ENCODE peak calls at places on chromosomes 11 and 22, in five cellular contexts. U is K562, Y is HepG2, A is H1, P is GM12878. N is an unnamed sample.

GRCh38 chr22:48778308-48779195 is 1049.1 kb downstream of the BRD1 start:
- DNase-seq in U (no peak), Y (no peak), A (no peak), P (no peak), N (no peak)

GRCh38 chr22:49993649-49994360 is 18.8 kb downstream of the IL17REL start:
- DNase-seq in U (no peak), Y (no peak), A (no peak), P (no peak), N (no peak)

GRCh38 chr11:128663824-128664223 is 30.0 kb upstream of the FLI1 start:
- DNase-seq in U (no peak), Y (no peak), A (no peak), P (no peak), N (no peak)

GRCh38 chr11:107957109-107957588 is 28.9 kb downstream of the RAB39A start:
- DNase-seq in U (no peak), Y (no peak), A (no peak), P (peak), N (no peak)

GRCh38 chr11:16792426-16792825 is 54.0 kb downstream of the C11orf58 start:
- DNase-seq in U (no peak), Y (no peak), A (no peak), P (no peak), N (no peak)

GRCh38 chr22:41589601-41590365 is at the start of gene PMM1:
- DNase-seq in U (peak), Y (peak), A (peak), P (peak), N (peak)

GRCh38 chr11:124798991-124799383 is 1.2 kb downstream of the MSANTD2 start:
- DNase-seq in U (no peak), Y (no peak), A (no peak), P (no peak), N (no peak)

GRCh38 chr11:62612366-62613274 is at the start of the genes EML3 and ROM1:
- DNase-seq in U (peak), Y (peak), A (peak), P (no peak), N (no peak)

GRCh38 chr22:37312549-37313183 is 30.4 kb downstream of the CYTH4 start:
- DNase-seq in U (no peak), Y (no peak), A (no peak), P (no peak), N (no peak)

GRCh38 chr11:61679893-61680621 is at the start of gene DAGLA:
- DNase-seq in U (peak), Y (peak), A (peak), P (no peak), N (no peak)

GRCh38 chr11:57155400-57155799 is 26.4 kb upstream of the LRRC55 start:
- DNase-seq in U (no peak), Y (no peak), A (no peak), P (no peak), N (no peak)

GRCh38 chr11:117366875-117367274 is 39.2 kb downstream of the CEP164 start:
- DNase-seq in U (no peak), Y (no peak), A (no peak), P (no peak), N (no peak)

GRCh38 chr22:38756631-38757463 is 1.0 kb upstream of the SUN2 start:
- DNase-seq in U (no peak), Y (no peak), A (no peak), P (no peak), N (no peak)

GRCh38 chr11:6656581-6656915 is 939 bp upstream of the DCHS1 start:
- DNase-seq in U (no peak), Y (no peak), A (no peak), P (no peak), N (no peak)

GRCh38 chr11:125950696-125951645 is 5.1 kb downstream of the VSIG10L2 start:
- DNase-seq in U (no peak), Y (no peak), A (no peak), P (no peak), N (no peak)

GRCh38 chr22:26453812-26454500 is 24.9 kb downstream of the ASPHD2 start:
- DNase-seq in U (no peak), Y (no peak), A (no peak), P (no peak), N (no peak)

GRCh38 chr11:86941077-86941870 is 13.9 kb downstream of the FZD4 start:
- DNase-seq in U (no peak), Y (peak), A (no peak), P (no peak), N (no peak)

GRCh38 chr22:21982338-21982965 is at the start of gene TOP3B:
- DNase-seq in U (peak), Y (peak), A (peak), P (peak), N (peak)

GRCh38 chr22:26287382-26288228 is 118.3 kb downstream of the SEZ6L start:
- DNase-seq in U (no peak), Y (no peak), A (no peak), P (no peak), N (no peak)

GRCh38 chr11:115266066-115266465 is 238.1 kb downstream of the CADM1 start:
- DNase-seq in U (no peak), Y (no peak), A (no peak), P (no peak), N (no peak)

GRCh38 chr11:3222003-3222855 is 3.6 kb upstream of the MRGPRG start:
- DNase-seq in U (no peak), Y (no peak), A (no peak), P (no peak), N (no peak)

GRCh38 chr11:3902441-3902840 is 47.0 kb downstream of the STIM1 start:
- DNase-seq in U (peak), Y (no peak), A (no peak), P (no peak), N (no peak)

GRCh38 chr11:95991545-95991944 is 67.6 kb upstream of the MTMR2 start:
- DNase-seq in U (no peak), Y (no peak), A (no peak), P (no peak), N (no peak)

GRCh38 chr11:67664696-67665536 is 9.5 kb downstream of the ALDH3B2 start:
- DNase-seq in U (peak), Y (no peak), A (no peak), P (no peak), N (no peak)

GRCh38 chr11:118536726-118537125 is 5.7 kb downstream of the TMEM25 start:
- DNase-seq in U (no peak), Y (peak), A (no peak), P (no peak), N (no peak)

GRCh38 chr11:109424893-109425292 is 2.9 kb downstream of the C11orf87 start:
- DNase-seq in U (peak), Y (peak), A (peak), P (no peak), N (no peak)

GRCh38 chr11:9922806-9923205 is 258.9 kb downstream of the SWAP70 start:
- DNase-seq in U (no peak), Y (no peak), A (peak), P (no peak), N (no peak)

GRCh38 chr11:64844330-64845124 is at the start of gene CDC42BPG:
- DNase-seq in U (peak), Y (peak), A (peak), P (no peak), N (peak)

DNA sequence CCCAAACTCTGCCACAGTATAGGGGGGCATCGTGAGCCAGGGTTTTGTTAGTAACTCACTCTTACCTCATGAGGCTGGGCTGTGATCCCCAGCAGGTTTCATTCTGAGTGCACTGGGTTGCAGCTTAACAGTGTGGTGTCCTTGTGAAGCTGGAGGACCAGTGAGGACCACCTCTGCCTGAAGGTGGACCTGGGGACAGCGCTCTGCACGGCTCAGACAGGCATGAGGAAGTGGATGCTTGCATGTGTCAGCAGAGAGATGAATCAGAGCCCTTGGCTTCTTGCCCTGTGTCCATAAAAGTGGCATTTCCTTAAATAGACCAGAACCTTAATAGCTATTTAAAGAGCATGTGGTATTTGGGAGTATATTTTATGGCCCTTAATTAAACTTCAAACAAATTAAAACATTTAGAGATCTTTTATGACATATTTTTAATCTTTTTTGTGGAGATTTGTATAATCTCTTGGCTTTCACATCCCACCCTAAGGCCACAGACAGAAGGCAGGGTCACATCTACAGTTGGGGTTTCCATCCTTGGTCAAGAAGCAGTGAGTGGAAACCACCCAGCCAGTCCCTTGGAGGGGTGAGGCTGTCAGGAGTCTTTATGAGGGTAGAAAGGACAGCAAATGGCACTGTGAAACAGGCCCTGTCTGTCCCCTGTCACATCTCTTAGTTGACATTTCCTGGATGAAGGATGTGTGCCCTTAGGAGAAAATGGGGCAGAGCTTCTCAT is 24.8 kb upstream of the ADORA2A start:
- DNase-seq in U (no peak), Y (peak), A (no peak), P (peak), N (peak)
- TF ChIP-seq SRF in U (no peak), Y (no peak), A (no peak), P (no peak), N (peak)

GRCh38 chr11:12694182-12694531 is 19.9 kb downstream of the TEAD1 start:
- DNase-seq in U (no peak), Y (no peak), A (no peak), P (no peak), N (no peak)
- TF ChIP-seq SRF in U (no peak), Y (no peak), A (no peak), P (no peak), N (no peak)

GRCh38 chr11:32231909-32232493 is 141.1 kb downstream of the RCN1 start:
- DNase-seq in U (no peak), Y (peak), A (peak), P (no peak), N (peak)
- TF ChIP-seq SRF in U (no peak), Y (no peak), A (no peak), P (no peak), N (no peak)

GRCh38 chr11:122746611-122747305 is 91.2 kb downstream of the UBASH3B start:
- DNase-seq in U (no peak), Y (no peak), A (no peak), P (no peak), N (no peak)

GRCh38 chr11:122750047-122750446 is 88.3 kb upstream of the CRTAM start:
- DNase-seq in U (peak), Y (no peak), A (no peak), P (no peak), N (no peak)

GRCh38 chr11:122747358-122747757 is 90.9 kb upstream of the CRTAM start:
- DNase-seq in U (no peak), Y (no peak), A (no peak), P (no peak), N (no peak)

GRCh38 chr11:122751298-122752070 is 86.8 kb upstream of the CRTAM start:
- DNase-seq in U (no peak), Y (no peak), A (no peak), P (no peak), N (no peak)

GRCh38 chr11:122748968-122749687 is 89.2 kb upstream of the CRTAM start:
- DNase-seq in U (no peak), Y (no peak), A (no peak), P (peak), N (no peak)
- TF ChIP-seq SRF in U (no peak), Y (no peak), A (no peak), P (no peak), N (no peak)

GRCh38 chr22:44387486-44387885 is 74.7 kb upstream of the SHISAL1 start:
- DNase-seq in U (no peak), Y (no peak), A (no peak), P (no peak), N (no peak)
- TF ChIP-seq SRF in U (no peak), Y (no peak), A (no peak), P (no peak), N (no peak)

GRCh38 chr11:29432719-29433325 is 584.0 kb downstream of the KCNA4 start:
- DNase-seq in U (peak), Y (peak), A (no peak), P (no peak), N (peak)

GRCh38 chr11:29438815-29439214 is 578.0 kb downstream of the KCNA4 start:
- DNase-seq in U (no peak), Y (no peak), A (no peak), P (no peak), N (no peak)

DNA sequence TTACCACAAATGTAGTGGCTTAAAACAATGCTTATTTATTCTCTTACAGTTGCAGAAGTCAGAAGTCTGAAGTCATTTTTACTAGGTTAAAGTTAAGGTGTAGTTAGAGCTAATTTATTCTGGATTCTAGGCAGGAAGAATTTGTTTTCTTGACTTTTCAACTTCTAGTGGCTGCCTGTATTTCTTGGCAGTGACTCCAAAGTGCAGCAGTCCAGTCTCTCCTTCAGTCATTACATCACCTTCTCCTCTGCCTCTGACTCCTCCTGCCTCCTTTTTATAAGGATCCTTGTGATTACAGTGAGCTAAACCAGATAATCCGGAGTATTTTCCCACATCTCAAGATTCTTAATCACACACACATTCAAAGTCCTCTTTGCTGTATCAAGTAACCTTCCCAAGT is 581.4 kb downstream of the KCNA4 start:
- DNase-seq in U (no peak), Y (no peak), A (no peak), P (no peak), N (no peak)
- TF ChIP-seq SRF in U (no peak), Y (no peak), A (no peak), P (no peak), N (no peak)

DNA sequence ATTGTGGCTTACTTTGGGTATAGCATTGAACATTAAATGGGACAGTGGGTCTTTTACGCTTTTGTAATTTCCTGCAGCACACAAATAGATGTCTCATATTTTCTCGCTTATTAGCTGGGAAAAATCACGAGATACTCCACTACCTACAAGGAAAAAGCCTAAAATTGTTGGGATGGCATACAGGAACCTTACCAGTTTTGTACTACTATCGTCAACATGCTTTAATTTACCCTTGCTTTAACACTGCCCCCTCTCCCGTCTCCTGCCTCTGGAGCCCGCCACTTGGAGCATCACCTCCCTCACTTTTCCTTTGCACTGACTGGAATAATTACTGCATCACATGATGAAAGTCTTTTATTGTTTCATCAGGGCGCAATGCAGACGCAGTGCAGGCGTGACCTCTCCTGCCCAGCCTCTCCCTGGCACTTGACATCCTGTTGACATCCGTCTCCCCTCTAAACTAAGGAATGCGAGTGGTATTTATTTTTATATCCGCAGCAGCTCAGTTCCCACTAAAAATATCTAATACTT is 1.0 kb upstream of the FNBP4 start:
- DNase-seq in U (no peak), Y (no peak), A (no peak), P (no peak), N (no peak)
- TF ChIP-seq SRF in U (no peak), Y (no peak), A (no peak), P (no peak), N (no peak)